ENCODE peak calls at places on chromosomes 12 and 14, in ten cellular contexts. One of them, this sample, is unnamed.

GRCh38 chr14:103896578-103896977 is 31.7 kb upstream of the TDRD9 start:
- DNase-seq in nephron progenitor cell: no peak
- DNase-seq in ecto neural progenitor cell: no peak
- DNase-seq in sigmoid colon: no peak
- DNase-seq in HT1080: no peak
- DNase-seq in cardiac septum: no peak
- DNase-seq in HuH-7: no peak
- DNase-seq in activated CD4-positive, alpha-beta T cell treated with anti-CD3 and anti-CD28 coated beads for 1 hour: no peak
- DNase-seq in activated CD4-positive, CD25-positive, alpha-beta regulatory T cell treated with anti-CD3 and anti-CD28 coated beads, Interleukin-2, amount 50 U/mL, for 72 hours: no peak
- DNase-seq in neural crest cell: no peak
- DNase-seq in this sample: no peak

GRCh38 chr12:27999521-27999920 is 27.0 kb upstream of the PTHLH start:
- DNase-seq in nephron progenitor cell: no peak
- DNase-seq in ecto neural progenitor cell: no peak
- DNase-seq in sigmoid colon: no peak
- DNase-seq in HT1080: no peak
- DNase-seq in cardiac septum: no peak
- DNase-seq in HuH-7: no peak
- DNase-seq in activated CD4-positive, alpha-beta T cell treated with anti-CD3 and anti-CD28 coated beads for 1 hour: no peak
- DNase-seq in activated CD4-positive, CD25-positive, alpha-beta regulatory T cell treated with anti-CD3 and anti-CD28 coated beads, Interleukin-2, amount 50 U/mL, for 72 hours: no peak
- DNase-seq in neural crest cell: no peak
- DNase-seq in this sample: no peak

GRCh38 chr12:67742461-67742860 is 93.9 kb downstream of the DYRK2 start:
- DNase-seq in nephron progenitor cell: no peak
- DNase-seq in ecto neural progenitor cell: no peak
- DNase-seq in sigmoid colon: no peak
- DNase-seq in HT1080: no peak
- DNase-seq in cardiac septum: no peak
- DNase-seq in HuH-7: no peak
- DNase-seq in activated CD4-positive, alpha-beta T cell treated with anti-CD3 and anti-CD28 coated beads for 1 hour: no peak
- DNase-seq in activated CD4-positive, CD25-positive, alpha-beta regulatory T cell treated with anti-CD3 and anti-CD28 coated beads, Interleukin-2, amount 50 U/mL, for 72 hours: no peak
- DNase-seq in neural crest cell: no peak
- DNase-seq in this sample: no peak

GRCh38 chr14:77212933-77213656 is 31.5 kb downstream of the TMEM63C start:
- DNase-seq in nephron progenitor cell: peak
- DNase-seq in ecto neural progenitor cell: peak
- DNase-seq in sigmoid colon: no peak
- DNase-seq in HT1080: peak
- DNase-seq in cardiac septum: no peak
- DNase-seq in HuH-7: peak
- DNase-seq in activated CD4-positive, alpha-beta T cell treated with anti-CD3 and anti-CD28 coated beads for 1 hour: no peak
- DNase-seq in activated CD4-positive, CD25-positive, alpha-beta regulatory T cell treated with anti-CD3 and anti-CD28 coated beads, Interleukin-2, amount 50 U/mL, for 72 hours: peak
- DNase-seq in neural crest cell: peak
- DNase-seq in this sample: peak

GRCh38 chr14:101959277-101959676 is 5.1 kb upstream of the DYNC1H1 start:
- DNase-seq in nephron progenitor cell: no peak
- DNase-seq in ecto neural progenitor cell: no peak
- DNase-seq in sigmoid colon: no peak
- DNase-seq in HT1080: peak
- DNase-seq in cardiac septum: no peak
- DNase-seq in HuH-7: no peak
- DNase-seq in activated CD4-positive, alpha-beta T cell treated with anti-CD3 and anti-CD28 coated beads for 1 hour: no peak
- DNase-seq in activated CD4-positive, CD25-positive, alpha-beta regulatory T cell treated with anti-CD3 and anti-CD28 coated beads, Interleukin-2, amount 50 U/mL, for 72 hours: no peak
- DNase-seq in neural crest cell: no peak
- DNase-seq in this sample: no peak

GRCh38 chr12:103538397-103538796 is 42.6 kb upstream of the C12orf42 start:
- DNase-seq in nephron progenitor cell: no peak
- DNase-seq in ecto neural progenitor cell: no peak
- DNase-seq in sigmoid colon: no peak
- DNase-seq in HT1080: peak
- DNase-seq in cardiac septum: no peak
- DNase-seq in HuH-7: no peak
- DNase-seq in activated CD4-positive, alpha-beta T cell treated with anti-CD3 and anti-CD28 coated beads for 1 hour: no peak
- DNase-seq in activated CD4-positive, CD25-positive, alpha-beta regulatory T cell treated with anti-CD3 and anti-CD28 coated beads, Interleukin-2, amount 50 U/mL, for 72 hours: no peak
- DNase-seq in neural crest cell: no peak
- DNase-seq in this sample: no peak

GRCh38 chr14:68628605-68629310 is 164.1 kb downstream of the ZFP36L1 start:
- DNase-seq in nephron progenitor cell: no peak
- DNase-seq in ecto neural progenitor cell: peak
- DNase-seq in sigmoid colon: no peak
- DNase-seq in HT1080: no peak
- DNase-seq in cardiac septum: no peak
- DNase-seq in HuH-7: peak
- DNase-seq in activated CD4-positive, alpha-beta T cell treated with anti-CD3 and anti-CD28 coated beads for 1 hour: no peak
- DNase-seq in activated CD4-positive, CD25-positive, alpha-beta regulatory T cell treated with anti-CD3 and anti-CD28 coated beads, Interleukin-2, amount 50 U/mL, for 72 hours: no peak
- DNase-seq in neural crest cell: no peak
- DNase-seq in this sample: no peak

GRCh38 chr14:44404599-44405349 is 102.3 kb downstream of the FSCB start:
- DNase-seq in nephron progenitor cell: no peak
- DNase-seq in ecto neural progenitor cell: no peak
- DNase-seq in sigmoid colon: no peak
- DNase-seq in HT1080: no peak
- DNase-seq in cardiac septum: no peak
- DNase-seq in HuH-7: no peak
- DNase-seq in activated CD4-positive, alpha-beta T cell treated with anti-CD3 and anti-CD28 coated beads for 1 hour: no peak
- DNase-seq in activated CD4-positive, CD25-positive, alpha-beta regulatory T cell treated with anti-CD3 and anti-CD28 coated beads, Interleukin-2, amount 50 U/mL, for 72 hours: no peak
- DNase-seq in neural crest cell: no peak
- DNase-seq in this sample: no peak

GRCh38 chr12:91395628-91396027 is 213.0 kb upstream of the DCN start:
- DNase-seq in nephron progenitor cell: no peak
- DNase-seq in ecto neural progenitor cell: no peak
- DNase-seq in sigmoid colon: no peak
- DNase-seq in HT1080: no peak
- DNase-seq in cardiac septum: no peak
- DNase-seq in HuH-7: no peak
- DNase-seq in activated CD4-positive, alpha-beta T cell treated with anti-CD3 and anti-CD28 coated beads for 1 hour: no peak
- DNase-seq in activated CD4-positive, CD25-positive, alpha-beta regulatory T cell treated with anti-CD3 and anti-CD28 coated beads, Interleukin-2, amount 50 U/mL, for 72 hours: no peak
- DNase-seq in neural crest cell: no peak
- DNase-seq in this sample: no peak

GRCh38 chr14:106506901-106507305 is 980.5 kb downstream of the TMEM121 start:
- DNase-seq in nephron progenitor cell: no peak
- DNase-seq in ecto neural progenitor cell: no peak
- DNase-seq in sigmoid colon: no peak
- DNase-seq in HT1080: no peak
- DNase-seq in cardiac septum: no peak
- DNase-seq in HuH-7: no peak
- DNase-seq in activated CD4-positive, alpha-beta T cell treated with anti-CD3 and anti-CD28 coated beads for 1 hour: no peak
- DNase-seq in activated CD4-positive, CD25-positive, alpha-beta regulatory T cell treated with anti-CD3 and anti-CD28 coated beads, Interleukin-2, amount 50 U/mL, for 72 hours: peak
- DNase-seq in neural crest cell: no peak
- DNase-seq in this sample: no peak

GRCh38 chr12:55932546-55932919 is 1.6 kb downstream of the DGKA start:
- DNase-seq in nephron progenitor cell: no peak
- DNase-seq in ecto neural progenitor cell: no peak
- DNase-seq in sigmoid colon: no peak
- DNase-seq in HT1080: peak
- DNase-seq in cardiac septum: no peak
- DNase-seq in HuH-7: peak
- DNase-seq in activated CD4-positive, alpha-beta T cell treated with anti-CD3 and anti-CD28 coated beads for 1 hour: peak
- DNase-seq in activated CD4-positive, CD25-positive, alpha-beta regulatory T cell treated with anti-CD3 and anti-CD28 coated beads, Interleukin-2, amount 50 U/mL, for 72 hours: no peak
- DNase-seq in neural crest cell: no peak
- DNase-seq in this sample: no peak

GRCh38 chr14:55411426-55412389 is at the start of gene ATG14:
- DNase-seq in nephron progenitor cell: peak
- DNase-seq in ecto neural progenitor cell: peak
- DNase-seq in sigmoid colon: peak
- DNase-seq in HT1080: peak
- DNase-seq in cardiac septum: peak
- DNase-seq in HuH-7: peak
- DNase-seq in activated CD4-positive, alpha-beta T cell treated with anti-CD3 and anti-CD28 coated beads for 1 hour: peak
- DNase-seq in activated CD4-positive, CD25-positive, alpha-beta regulatory T cell treated with anti-CD3 and anti-CD28 coated beads, Interleukin-2, amount 50 U/mL, for 72 hours: peak
- DNase-seq in neural crest cell: peak
- DNase-seq in this sample: peak

GRCh38 chr14:67934087-67934486 is 114.5 kb downstream of the RAD51B start:
- DNase-seq in nephron progenitor cell: peak
- DNase-seq in ecto neural progenitor cell: no peak
- DNase-seq in sigmoid colon: no peak
- DNase-seq in HT1080: peak
- DNase-seq in cardiac septum: no peak
- DNase-seq in HuH-7: peak
- DNase-seq in activated CD4-positive, alpha-beta T cell treated with anti-CD3 and anti-CD28 coated beads for 1 hour: no peak
- DNase-seq in activated CD4-positive, CD25-positive, alpha-beta regulatory T cell treated with anti-CD3 and anti-CD28 coated beads, Interleukin-2, amount 50 U/mL, for 72 hours: no peak
- DNase-seq in neural crest cell: peak
- DNase-seq in this sample: no peak

GRCh38 chr12:28872654-28873268 is 276.3 kb upstream of the FAR2 start:
- DNase-seq in nephron progenitor cell: peak
- DNase-seq in ecto neural progenitor cell: peak
- DNase-seq in sigmoid colon: no peak
- DNase-seq in HT1080: peak
- DNase-seq in cardiac septum: no peak
- DNase-seq in HuH-7: peak
- DNase-seq in activated CD4-positive, alpha-beta T cell treated with anti-CD3 and anti-CD28 coated beads for 1 hour: no peak
- DNase-seq in activated CD4-positive, CD25-positive, alpha-beta regulatory T cell treated with anti-CD3 and anti-CD28 coated beads, Interleukin-2, amount 50 U/mL, for 72 hours: no peak
- DNase-seq in neural crest cell: peak
- DNase-seq in this sample: no peak

GRCh38 chr12:108635201-108635996 is 1.7 kb upstream of the SELPLG start:
- DNase-seq in nephron progenitor cell: no peak
- DNase-seq in ecto neural progenitor cell: no peak
- DNase-seq in sigmoid colon: no peak
- DNase-seq in HT1080: no peak
- DNase-seq in cardiac septum: no peak
- DNase-seq in HuH-7: no peak
- DNase-seq in activated CD4-positive, alpha-beta T cell treated with anti-CD3 and anti-CD28 coated beads for 1 hour: no peak
- DNase-seq in activated CD4-positive, CD25-positive, alpha-beta regulatory T cell treated with anti-CD3 and anti-CD28 coated beads, Interleukin-2, amount 50 U/mL, for 72 hours: no peak
- DNase-seq in neural crest cell: no peak
- DNase-seq in this sample: no peak

GRCh38 chr12:121921106-121921505 is 2.7 kb downstream of the CFAP251 start:
- DNase-seq in nephron progenitor cell: no peak
- DNase-seq in ecto neural progenitor cell: no peak
- DNase-seq in sigmoid colon: no peak
- DNase-seq in HT1080: no peak
- DNase-seq in cardiac septum: no peak
- DNase-seq in HuH-7: no peak
- DNase-seq in activated CD4-positive, alpha-beta T cell treated with anti-CD3 and anti-CD28 coated beads for 1 hour: no peak
- DNase-seq in activated CD4-positive, CD25-positive, alpha-beta regulatory T cell treated with anti-CD3 and anti-CD28 coated beads, Interleukin-2, amount 50 U/mL, for 72 hours: no peak
- DNase-seq in neural crest cell: no peak
- DNase-seq in this sample: no peak

GRCh38 chr14:73293782-73294781 is 56.8 kb downstream of the PAPLN start:
- DNase-seq in nephron progenitor cell: no peak
- DNase-seq in ecto neural progenitor cell: no peak
- DNase-seq in sigmoid colon: no peak
- DNase-seq in HT1080: no peak
- DNase-seq in cardiac septum: no peak
- DNase-seq in HuH-7: no peak
- DNase-seq in activated CD4-positive, alpha-beta T cell treated with anti-CD3 and anti-CD28 coated beads for 1 hour: no peak
- DNase-seq in activated CD4-positive, CD25-positive, alpha-beta regulatory T cell treated with anti-CD3 and anti-CD28 coated beads, Interleukin-2, amount 50 U/mL, for 72 hours: no peak
- DNase-seq in neural crest cell: no peak
- DNase-seq in this sample: no peak

GRCh38 chr14:77033622-77034521 is 5.4 kb upstream of the IRF2BPL start:
- DNase-seq in nephron progenitor cell: peak
- DNase-seq in ecto neural progenitor cell: peak
- DNase-seq in sigmoid colon: peak
- DNase-seq in HT1080: peak
- DNase-seq in cardiac septum: peak
- DNase-seq in HuH-7: peak
- DNase-seq in activated CD4-positive, alpha-beta T cell treated with anti-CD3 and anti-CD28 coated beads for 1 hour: peak
- DNase-seq in activated CD4-positive, CD25-positive, alpha-beta regulatory T cell treated with anti-CD3 and anti-CD28 coated beads, Interleukin-2, amount 50 U/mL, for 72 hours: peak
- DNase-seq in neural crest cell: peak
- DNase-seq in this sample: no peak

GRCh38 chr14:61516957-61517356 is 178.4 kb upstream of the HIF1A start:
- DNase-seq in nephron progenitor cell: no peak
- DNase-seq in ecto neural progenitor cell: no peak
- DNase-seq in sigmoid colon: no peak
- DNase-seq in HT1080: no peak
- DNase-seq in cardiac septum: no peak
- DNase-seq in HuH-7: no peak
- DNase-seq in activated CD4-positive, alpha-beta T cell treated with anti-CD3 and anti-CD28 coated beads for 1 hour: no peak
- DNase-seq in activated CD4-positive, CD25-positive, alpha-beta regulatory T cell treated with anti-CD3 and anti-CD28 coated beads, Interleukin-2, amount 50 U/mL, for 72 hours: no peak
- DNase-seq in neural crest cell: no peak
- DNase-seq in this sample: no peak

GRCh38 chr14:103066399-103066798 is 9.1 kb upstream of the CDC42BPB start:
- DNase-seq in nephron progenitor cell: no peak
- DNase-seq in ecto neural progenitor cell: no peak
- DNase-seq in sigmoid colon: peak
- DNase-seq in HT1080: peak
- DNase-seq in cardiac septum: no peak
- DNase-seq in HuH-7: no peak
- DNase-seq in activated CD4-positive, alpha-beta T cell treated with anti-CD3 and anti-CD28 coated beads for 1 hour: no peak
- DNase-seq in activated CD4-positive, CD25-positive, alpha-beta regulatory T cell treated with anti-CD3 and anti-CD28 coated beads, Interleukin-2, amount 50 U/mL, for 72 hours: no peak
- DNase-seq in neural crest cell: no peak
- DNase-seq in this sample: no peak

GRCh38 chr12:52794479-52795331 is 1.2 kb downstream of the KRT3 start:
- DNase-seq in nephron progenitor cell: no peak
- DNase-seq in ecto neural progenitor cell: no peak
- DNase-seq in sigmoid colon: no peak
- DNase-seq in HT1080: peak
- DNase-seq in cardiac septum: no peak
- DNase-seq in HuH-7: no peak
- DNase-seq in activated CD4-positive, alpha-beta T cell treated with anti-CD3 and anti-CD28 coated beads for 1 hour: no peak
- DNase-seq in activated CD4-positive, CD25-positive, alpha-beta regulatory T cell treated with anti-CD3 and anti-CD28 coated beads, Interleukin-2, amount 50 U/mL, for 72 hours: no peak
- DNase-seq in neural crest cell: no peak
- DNase-seq in this sample: no peak